ENCODE peak calls at places on chromosomes 4 and X, in five cellular contexts. S is endothelial cell, L is mucosa of descending colon, R is kidney glomerular epithelial cell, D is T-cell. P is an unnamed sample.

GRCh38 chr4:20126906-20127305 is 124.8 kb upstream of the SLIT2 start:
- DNase-seq in S (no peak), L (no peak), R (peak; percentile 16), D (no peak), P (no peak)

GRCh38 chr4:180493299-180493698 is 1749.9 kb upstream of the TENM3 start:
- DNase-seq in S (no peak), L (no peak), R (no peak), D (no peak), P (no peak)

GRCh38 chrX:49725923-49726904 is 30.4 kb upstream of the PAGE1 start:
- DNase-seq in S (no peak), L (no peak), R (no peak), D (no peak), P (no peak)

GRCh38 chrX:75547783-75548182 is 24.9 kb upstream of the ZDHHC15 start:
- DNase-seq in S (no peak), L (no peak), R (peak; percentile 0), D (no peak), P (no peak)

GRCh38 chrX:12013220-12013619 is 125.1 kb upstream of the FRMPD4 start:
- DNase-seq in S (no peak), L (no peak), R (peak; percentile 75), D (no peak), P (no peak)

GRCh38 chrX:5646818-5647217 is 581.8 kb downstream of the NLGN4X start:
- DNase-seq in S (no peak), L (no peak), R (no peak), D (no peak), P (no peak)

GRCh38 chrX:24150051-24150790 is 692 bp downstream of the ZFX start:
- DNase-seq in S (peak; percentile 63), L (peak; percentile 95), R (peak; percentile 66), D (peak; percentile 83), P (peak; percentile 90)

GRCh38 chr4:153611679-153612078 is 72.4 kb upstream of the TLR2 start:
- DNase-seq in S (no peak), L (no peak), R (no peak), D (no peak), P (no peak)

GRCh38 chrX:30865020-30865419 is 24.0 kb downstream of the TAB3 start:
- DNase-seq in S (no peak), L (no peak), R (no peak), D (no peak), P (no peak)